ENCODE peak calls at places on chromosomes 7 and 10, in four cellular contexts. W, N, Z and I are unnamed samples.

GRCh38 chr7:86947956-86948355 is 111.5 kb downstream of the ELAPOR2 start:
- DNase-seq in N (no peak), W (peak), Z (no peak), I (no peak)

GRCh38 chr7:97025983-97026704 is 1.5 kb upstream of the DLX5 start:
- DNase-seq in N (no peak), W (no peak), Z (no peak), I (no peak)

GRCh38 chr7:14218338-14218737 is 228.9 kb upstream of the ETV1 start:
- DNase-seq in W (peak), Z (no peak), N (no peak), I (no peak)

GRCh38 chr7:93148135-93148534 is at the start of gene SAMD9L:
- DNase-seq in W (no peak), Z (no peak), N (no peak), I (no peak)

GRCh38 chr7:155251831-155252230 is 45.8 kb upstream of the INSIG1 start:
- DNase-seq in Z (no peak), N (no peak), W (no peak), I (no peak)

GRCh38 chr7:80330434-80330833 is 181.4 kb downstream of the GNAT3 start:
- DNase-seq in N (no peak), W (no peak), Z (no peak), I (no peak)

GRCh38 chr10:17239671-17240460 is 11.8 kb downstream of the VIM start:
- DNase-seq in Z (no peak), W (no peak), N (no peak), I (no peak)

GRCh38 chr10:102231357-102232318 is 5.5 kb downstream of the ELOVL3 start:
- DNase-seq in Z (peak), W (peak), N (no peak), I (peak)

GRCh38 chr7:131544449-131545425 is 11.7 kb downstream of the PODXL start:
- DNase-seq in Z (peak), N (no peak), W (peak), I (no peak)

GRCh38 chr10:52951819-52952218 is 179.2 kb upstream of the MBL2 start:
- DNase-seq in W (peak), N (no peak), Z (no peak), I (peak)

GRCh38 chr7:155566011-155566836 is 19.9 kb upstream of the CNPY1 start:
- DNase-seq in Z (no peak), W (no peak), N (no peak), I (no peak)

GRCh38 chr7:158013085-158013668 is 574.4 kb downstream of the PTPRN2 start:
- DNase-seq in N (no peak), Z (no peak), W (no peak), I (no peak)

GRCh38 chr10:132229834-132230556 is 43.2 kb downstream of the DPYSL4 start:
- DNase-seq in W (no peak), Z (no peak), N (no peak), I (no peak)

GRCh38 chr10:71225291-71226058 is 13.1 kb downstream of the UNC5B start:
- DNase-seq in N (no peak), Z (no peak), W (no peak), I (no peak)

GRCh38 chr7:77837275-77837674 is 38.7 kb downstream of the PHTF2 start:
- DNase-seq in W (no peak), Z (no peak), N (no peak), I (no peak)

GRCh38 chr7:35286986-35287385 is 33.1 kb upstream of the TBX20 start:
- DNase-seq in W (no peak), N (no peak), Z (no peak), I (no peak)

GRCh38 chr10:17831326-17831725 is 22.2 kb downstream of the MRC1 start:
- DNase-seq in Z (no peak), N (no peak), W (no peak), I (no peak)

GRCh38 chr10:94423627-94424026 is 21.3 kb downstream of the TBC1D12 start:
- DNase-seq in Z (no peak), N (no peak), W (no peak), I (no peak)

GRCh38 chr10:95755511-95756004 is 405 bp upstream of the ENTPD1 start:
- DNase-seq in N (peak), W (peak), Z (no peak), I (peak)

GRCh38 chr10:77887631-77888355 is 38.8 kb downstream of the DLG5 start:
- DNase-seq in Z (no peak), W (peak), N (no peak), I (no peak)

GRCh38 chr10:21499910-21500577 is 25.4 kb downstream of the SKIDA1 start:
- DNase-seq in N (no peak), W (no peak), Z (no peak), I (peak)

GRCh38 chr10:24360286-24361127 is 151.6 kb downstream of the KIAA1217 start:
- DNase-seq in W (peak), N (no peak), Z (peak), I (peak)

GRCh38 chr10:1180836-1181235 is 124.7 kb downstream of the WDR37 start:
- DNase-seq in N (no peak), W (no peak), Z (no peak), I (no peak)

GRCh38 chr7:157477550-157478212 is 140.9 kb downstream of the DNAJB6 start:
- DNase-seq in N (no peak), W (no peak), Z (no peak), I (no peak)

GRCh38 chr10:133260895-133261725 is 15.6 kb downstream of the ADAM8 start:
- DNase-seq in N (no peak), W (no peak), Z (peak), I (no peak)

GRCh38 chr7:48085433-48085791 is 3.7 kb upstream of the UPP1 start:
- DNase-seq in N (peak), Z (no peak), W (no peak), I (no peak)

GRCh38 chr10:65328486-65328885 is 1597.3 kb upstream of the LRRTM3 start:
- DNase-seq in Z (no peak), W (no peak), N (no peak), I (no peak)

GRCh38 chr10:133154411-133154810 is 5.6 kb upstream of the KNDC1 start:
- DNase-seq in W (no peak), N (no peak), Z (no peak), I (no peak)

GRCh38 chr7:38107486-38107893 is 70.6 kb upstream of the STARD3NL start:
- DNase-seq in W (peak), N (peak), Z (peak), I (peak)

GRCh38 chr10:131980321-131980720 is 1.4 kb downstream of the BNIP3 start:
- DNase-seq in Z (no peak), N (no peak), W (no peak), I (no peak)

GRCh38 chr7:94679341-94679740 is 23.4 kb upstream of the SGCE start:
- DNase-seq in Z (no peak), N (no peak), W (no peak), I (no peak)

GRCh38 chr10:191703-192518 is 56.7 kb downstream of the ZMYND11 start:
- DNase-seq in Z (no peak), W (peak), N (no peak), I (no peak)

GRCh38 chr10:77245953-77246352 is 391.7 kb downstream of the KCNMA1 start:
- DNase-seq in N (no peak), W (no peak), Z (no peak), I (no peak)

GRCh38 chr7:142894112-142894835 is 8.7 kb upstream of the TRPV6 start:
- DNase-seq in Z (no peak), N (no peak), W (no peak), I (no peak)

GRCh38 chr10:51867956-51868355 is 168.6 kb upstream of the CSTF2T start:
- DNase-seq in N (no peak), Z (no peak), W (no peak), I (no peak)

GRCh38 chr10:106557053-106557452 is 607.5 kb downstream of the SORCS1 start:
- DNase-seq in W (no peak), N (no peak), Z (no peak), I (no peak)

GRCh38 chr7:137402535-137403258 is 59.2 kb upstream of the PTN start:
- DNase-seq in W (no peak), N (no peak), Z (no peak), I (peak)
- TF ChIP-seq CBFB in W (no peak), N (no peak), Z (no peak), I (no peak)

GRCh38 chr7:1924185-1924817 is 254.2 kb downstream of the ELFN1 start:
- DNase-seq in W (no peak), N (no peak), Z (no peak), I (no peak)

GRCh38 chr7:1922071-1922869 is 252.2 kb downstream of the ELFN1 start:
- DNase-seq in Z (no peak), N (no peak), W (no peak), I (no peak)

GRCh38 chr7:1920886-1921285 is 250.8 kb downstream of the ELFN1 start:
- DNase-seq in W (no peak), Z (no peak), N (no peak), I (no peak)

GRCh38 chr7:1923409-1924053 is 253.5 kb downstream of the ELFN1 start:
- DNase-seq in Z (no peak), W (no peak), N (no peak), I (no peak)

DNA sequence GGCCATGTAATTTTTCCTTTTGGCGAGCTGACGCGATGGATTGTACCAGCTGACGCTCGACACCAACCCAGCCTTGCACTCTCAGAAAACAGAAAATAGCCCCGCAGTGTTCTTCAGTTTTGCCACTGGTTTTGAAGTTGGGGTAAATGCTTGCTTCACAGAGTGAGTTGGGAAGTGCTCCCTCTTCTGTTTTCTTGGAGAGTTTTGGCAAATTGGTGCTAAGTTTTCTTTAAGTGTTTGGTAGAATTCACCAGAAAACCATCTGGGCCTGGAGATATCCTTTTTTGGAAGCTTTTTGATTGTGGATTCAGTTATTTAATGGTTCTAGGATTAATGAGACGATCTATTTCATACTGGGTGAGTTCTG is 252.8 kb downstream of the ELFN1 start:
- DNase-seq in Z (no peak), W (no peak), N (no peak), I (no peak)
- TF ChIP-seq ESRRA in Z (no peak), W (no peak), N (no peak), I (no peak)

DNA sequence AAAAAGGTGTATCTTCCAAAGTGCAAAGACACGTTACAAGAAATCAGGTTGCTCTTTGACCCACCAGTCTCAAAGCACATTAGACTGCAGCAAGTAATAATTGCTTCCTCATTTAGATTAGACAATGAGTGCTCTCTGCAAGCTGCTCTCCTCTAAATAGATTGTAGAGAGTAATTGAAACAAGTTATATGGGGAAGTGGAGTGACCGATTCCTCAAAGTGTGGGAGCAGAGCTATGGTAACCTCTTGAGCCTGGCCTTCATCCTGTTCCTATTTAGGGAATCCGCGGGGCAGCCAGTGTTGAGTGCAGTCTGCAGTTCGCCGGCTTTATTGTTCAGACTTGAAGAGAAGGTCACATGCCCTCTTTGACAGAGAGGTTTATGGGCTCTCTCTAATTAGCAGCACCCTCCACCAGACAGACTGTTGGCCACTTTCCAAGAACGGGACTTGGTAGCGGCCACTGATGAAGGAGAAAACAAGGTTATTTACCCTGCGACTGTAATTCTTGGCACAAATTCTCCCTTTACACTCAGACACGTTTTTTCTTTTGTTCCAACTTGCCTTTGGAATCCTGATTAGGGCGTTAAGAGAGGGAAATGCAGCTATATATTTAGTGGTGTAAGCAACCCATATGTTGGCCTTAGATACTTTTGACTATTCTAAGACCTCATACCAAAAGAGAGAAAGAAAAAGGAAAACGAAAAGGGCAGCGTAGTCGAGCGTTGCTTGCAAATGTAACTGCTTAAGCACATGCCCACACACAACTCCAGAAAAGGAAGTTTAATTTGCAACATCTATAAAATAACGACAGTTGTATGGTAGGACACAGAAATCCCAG is 107.5 kb downstream of the REEP3 start:
- DNase-seq in Z (peak), W (peak), N (peak), I (no peak)
- TF ChIP-seq CBFB in Z (no peak), W (peak), N (no peak), I (no peak)

DNA sequence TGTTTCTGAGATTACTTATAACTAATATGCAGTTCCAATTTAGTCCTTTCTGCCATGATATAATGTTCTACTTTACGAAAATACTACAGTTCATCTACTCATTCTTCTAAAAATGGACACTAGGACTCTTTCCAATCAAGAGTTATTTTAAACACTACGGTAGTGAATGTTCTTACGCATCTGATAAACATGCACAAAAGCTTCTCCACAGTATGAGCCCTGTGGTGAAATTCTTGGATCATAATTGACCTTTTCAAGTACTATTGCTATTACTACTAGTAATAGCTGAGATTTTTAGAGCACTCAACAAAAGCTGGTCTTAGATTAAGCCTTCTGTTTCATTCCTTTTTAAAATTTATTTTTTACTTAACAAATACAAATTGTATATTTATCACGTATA is 106.4 kb downstream of the CH25H start:
- DNase-seq in W (no peak), Z (no peak), N (no peak), I (no peak)
- TF ChIP-seq ESRRA in W (no peak), Z (no peak), N (no peak), I (no peak)

DNA sequence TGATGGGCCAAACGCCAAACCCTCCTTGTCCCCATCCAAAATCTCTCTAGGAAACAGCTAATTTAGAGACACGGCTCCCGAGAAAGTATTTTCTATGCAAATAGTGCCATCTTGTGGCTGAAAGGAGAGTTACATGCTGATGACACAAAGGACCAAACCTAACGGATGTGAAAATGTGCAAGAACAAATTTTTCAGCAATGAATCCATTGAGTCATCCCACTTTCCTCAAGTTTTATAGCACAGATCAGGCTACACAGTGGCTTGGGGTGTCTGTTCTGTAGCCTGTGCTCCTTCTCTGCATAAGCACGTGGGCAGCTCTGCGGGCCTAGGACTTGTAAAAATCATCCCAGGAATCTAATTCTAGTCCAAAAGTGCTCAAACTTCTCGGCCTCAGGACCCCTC is 154.8 kb upstream of the PRR15 start:
- DNase-seq in N (peak), Z (peak), W (peak), I (peak)
- TF ChIP-seq CBFB in N (no peak), Z (no peak), W (no peak), I (no peak)

GRCh38 chr7:17436126-17436525 is 137.7 kb downstream of the AHR start:
- DNase-seq in W (no peak), N (no peak), Z (no peak), I (no peak)

GRCh38 chr7:17432793-17433192 is 134.3 kb downstream of the AHR start:
- DNase-seq in N (no peak), Z (no peak), W (no peak), I (no peak)

GRCh38 chr7:17437586-17437985 is 139.1 kb downstream of the AHR start:
- DNase-seq in Z (no peak), W (no peak), N (no peak), I (no peak)

GRCh38 chr7:17434191-17434590 is 135.7 kb downstream of the AHR start:
- DNase-seq in Z (no peak), W (no peak), N (no peak), I (no peak)

DNA sequence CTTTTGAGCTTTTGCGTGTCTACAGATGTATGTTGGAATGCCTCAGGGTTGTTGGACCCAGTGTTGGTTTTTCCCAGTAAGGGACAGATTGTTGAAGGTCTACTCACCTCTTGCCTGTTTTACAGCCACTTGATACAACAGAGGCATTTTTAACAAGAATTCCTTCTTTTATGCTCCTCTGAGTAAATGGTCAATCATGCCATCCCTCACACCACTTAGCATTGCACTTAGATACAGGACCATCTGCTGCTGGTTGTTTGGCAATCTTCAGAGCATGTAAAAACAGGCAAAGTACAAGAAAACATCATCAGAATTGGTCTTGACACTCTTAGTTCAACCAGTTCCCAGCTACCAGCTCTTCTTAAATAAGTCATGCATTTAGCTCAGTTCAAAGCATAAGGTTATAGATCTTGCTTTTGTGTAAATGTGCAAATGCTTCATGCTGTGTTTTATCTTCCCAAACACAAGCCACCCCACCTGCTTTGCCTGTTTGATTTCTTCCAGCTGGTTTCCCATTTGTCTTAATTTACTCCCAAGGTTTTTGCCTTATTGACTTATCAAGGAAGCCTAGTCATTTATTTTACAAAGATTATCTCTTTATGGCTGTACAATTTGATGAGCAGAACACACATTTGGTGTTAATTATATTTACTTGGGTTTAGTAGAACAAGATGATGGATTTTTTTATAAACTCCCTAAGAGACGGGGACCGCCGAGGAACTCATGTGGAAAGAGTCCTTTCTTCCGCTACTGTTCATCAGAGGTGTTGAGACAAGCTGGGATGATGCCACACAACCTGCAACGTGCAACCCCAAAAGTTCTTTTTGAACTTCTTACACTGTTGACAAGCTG is 136.6 kb downstream of the AHR start:
- DNase-seq in N (no peak), W (no peak), Z (no peak), I (no peak)
- TF ChIP-seq ESRRA in N (no peak), W (no peak), Z (no peak), I (no peak)

GRCh38 chr7:45697576-45698136 is 123.5 kb downstream of the ADCY1 start:
- DNase-seq in N (no peak), Z (no peak), W (no peak), I (peak)
- TF ChIP-seq CBFB in N (no peak), Z (no peak), W (no peak), I (no peak)

DNA sequence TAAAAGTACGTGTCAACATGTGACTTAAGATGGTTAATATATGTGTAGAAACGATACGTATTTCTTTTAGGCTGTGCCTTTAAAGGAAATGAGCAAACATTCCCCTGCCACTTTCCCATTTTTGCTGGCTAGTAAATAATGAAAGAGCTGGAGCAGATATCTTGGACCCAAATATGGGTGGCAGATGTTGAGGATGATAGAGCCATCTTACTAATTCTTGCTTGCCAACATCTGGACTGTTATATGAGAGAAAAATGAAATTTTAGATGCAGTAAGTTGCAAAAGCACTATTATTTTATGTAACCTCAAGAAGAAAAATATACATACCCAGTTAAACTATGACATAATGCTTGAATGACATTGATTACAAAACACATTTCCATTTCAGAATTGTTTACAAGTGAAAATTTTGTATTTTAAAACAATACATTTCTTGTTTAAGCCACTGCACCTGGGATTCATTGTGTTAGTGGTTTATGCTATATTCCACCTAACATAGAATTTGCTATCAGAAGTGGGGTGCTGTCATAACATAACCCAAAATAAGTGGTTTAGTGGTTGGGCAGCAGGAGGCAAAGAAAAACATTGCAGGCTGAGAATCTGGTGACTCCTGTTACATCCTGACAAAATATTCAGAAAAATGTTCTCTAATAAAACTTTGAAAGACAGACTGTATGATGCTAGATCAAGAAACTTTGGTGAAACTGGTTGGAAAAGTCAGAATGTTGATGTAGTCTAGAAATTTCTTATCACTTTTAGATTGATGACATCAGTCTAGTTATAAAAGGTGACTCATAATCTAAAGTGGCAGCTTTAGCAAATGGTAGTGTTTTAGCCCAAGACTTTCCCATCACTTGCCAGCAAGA is 305.0 kb downstream of the PTEN start:
- DNase-seq in W (no peak), Z (no peak), N (no peak), I (no peak)
- TF ChIP-seq ESRRA in W (no peak), Z (no peak), N (no peak), I (no peak)